ENCODE peak calls at places on chromosomes 7 and 10, in eight cellular contexts. C is left ventricle myocardium inferior, T is brain microvascular endothelial cell, R is IMR-90, B is MM.1S, O is pancreas, F is neural progenitor cell, I is GM23338. Z is an unnamed sample.

GRCh38 chr7:66167773-66168367 is 37.3 kb upstream of the TPST1 start:
- DNase-seq in T (peak), I (no peak), C (no peak), F (no peak), B (no peak), O (no peak), R (peak), Z (no peak)

GRCh38 chr7:28017372-28017771 is 163.2 kb downstream of the JAZF1 start:
- DNase-seq in C (no peak), O (no peak), R (peak), T (peak), I (no peak), F (no peak), B (no peak), Z (no peak)

GRCh38 chr10:108465871-108466641 is 1301.5 kb upstream of the SORCS1 start:
- DNase-seq in F (peak), R (no peak), T (no peak), O (peak), C (peak), I (peak), B (no peak), Z (no peak)

GRCh38 chr7:140525741-140526140 is 46.4 kb upstream of the MKRN1 start:
- DNase-seq in R (no peak), T (no peak), I (no peak), F (no peak), C (no peak), O (no peak), B (peak), Z (no peak)

GRCh38 chr7:30206466-30206865 is 71.7 kb downstream of the MTURN start:
- DNase-seq in T (peak), I (peak), R (peak), C (no peak), F (peak), B (no peak), O (no peak), Z (no peak)

GRCh38 chr10:25036381-25036780 is 20.0 kb downstream of the THNSL1 start:
- DNase-seq in F (no peak), B (no peak), C (no peak), T (no peak), I (no peak), R (no peak), O (no peak), Z (no peak)

GRCh38 chr10:63707254-63707910 is 186.2 kb downstream of the REEP3 start:
- DNase-seq in T (peak), B (no peak), R (peak), I (no peak), C (no peak), F (no peak), O (no peak), Z (no peak)

GRCh38 chr10:14658331-14659122 is 116.2 kb downstream of the FAM107B start:
- DNase-seq in R (peak), C (no peak), I (no peak), F (no peak), O (no peak), T (peak), B (no peak), Z (no peak)

GRCh38 chr10:12448340-12448728 is 99.0 kb downstream of the CAMK1D start:
- DNase-seq in F (no peak), T (peak), R (no peak), I (no peak), C (no peak), O (no peak), B (no peak), Z (no peak)

GRCh38 chr7:146764458-146764857 is 647.9 kb downstream of the CNTNAP2 start:
- DNase-seq in O (no peak), B (no peak), F (no peak), I (no peak), T (no peak), C (no peak), R (no peak), Z (no peak)

GRCh38 chr10:12165992-12166775 is 29.5 kb downstream of the NUDT5 start:
- DNase-seq in T (no peak), I (no peak), O (no peak), B (no peak), C (no peak), F (no peak), R (no peak), Z (no peak)

GRCh38 chr7:142745091-142745635 is 4.1 kb upstream of the PRSS1 start:
- DNase-seq in O (no peak), T (peak), B (no peak), I (no peak), F (no peak), R (peak), C (no peak), Z (no peak)

GRCh38 chr10:4246881-4247358 is 461.9 kb upstream of the KLF6 start:
- DNase-seq in I (no peak), B (no peak), R (peak), F (no peak), O (no peak), T (peak), C (no peak), Z (no peak)

GRCh38 chr10:79053081-79053434 is 15.7 kb upstream of the ZMIZ1 start:
- DNase-seq in C (no peak), T (no peak), I (no peak), F (no peak), B (no peak), R (no peak), O (peak), Z (no peak)

GRCh38 chr7:121741896-121742295 is 131.1 kb upstream of the PTPRZ1 start:
- DNase-seq in B (no peak), F (no peak), O (no peak), R (no peak), C (no peak), T (no peak), I (no peak), Z (no peak)

GRCh38 chr7:375901-376305 is 85.9 kb downstream of the FOXL3 start:
- DNase-seq in C (no peak), I (no peak), O (peak), F (no peak), T (no peak), B (no peak), R (no peak), Z (no peak)

GRCh38 chr7:2195403-2196246 is 37.1 kb downstream of the MAD1L1 start:
- DNase-seq in F (no peak), C (peak), B (no peak), O (no peak), I (no peak), T (no peak), R (no peak), Z (no peak)

GRCh38 chr10:44195120-44196007 is 189.5 kb downstream of the CXCL12 start:
- DNase-seq in F (no peak), O (peak), B (no peak), R (peak), T (peak), I (no peak), C (peak), Z (peak)

GRCh38 chr7:155414508-155414907 is 43.4 kb upstream of the EN2 start:
- DNase-seq in B (no peak), T (no peak), R (no peak), C (no peak), O (no peak), F (no peak), I (peak), Z (no peak)

GRCh38 chr7:87316097-87316700 is 29.3 kb upstream of the CROT start:
- DNase-seq in B (peak), R (no peak), F (no peak), O (no peak), C (no peak), T (no peak), I (no peak), Z (no peak)
- H3K27ac ChIP-seq in B (peak), R (peak), F (no peak), O (no peak), C (no peak), T (no peak), I (no peak), Z (no peak)

DNA sequence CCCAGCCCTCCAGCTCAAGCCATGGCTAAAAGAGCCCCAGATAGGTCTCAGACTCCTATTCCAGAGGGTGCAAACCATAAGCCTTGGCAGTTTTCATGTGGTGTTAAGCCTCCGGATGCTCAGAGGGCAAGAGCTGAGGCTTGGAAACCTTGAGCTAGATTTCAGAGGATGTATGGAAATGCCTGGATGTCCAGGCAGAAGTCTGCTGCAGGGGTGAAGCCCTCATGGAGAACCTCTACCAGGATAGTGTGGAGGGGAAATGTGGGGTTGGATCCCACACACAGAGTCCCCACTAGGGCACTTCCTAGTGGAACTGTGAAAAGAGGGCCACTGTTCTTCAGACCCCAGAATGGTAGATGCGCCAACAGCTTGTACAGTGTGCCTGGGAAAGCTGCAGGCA is 13.2 kb upstream of the HPSE2 start:
- DNase-seq in B (no peak), C (no peak), O (no peak), I (no peak), R (no peak), F (no peak), T (no peak), Z (no peak)
- H3K4me3 ChIP-seq in B (no peak), C (no peak), O (no peak), I (no peak), R (no peak), F (no peak), T (no peak), Z (no peak)

DNA sequence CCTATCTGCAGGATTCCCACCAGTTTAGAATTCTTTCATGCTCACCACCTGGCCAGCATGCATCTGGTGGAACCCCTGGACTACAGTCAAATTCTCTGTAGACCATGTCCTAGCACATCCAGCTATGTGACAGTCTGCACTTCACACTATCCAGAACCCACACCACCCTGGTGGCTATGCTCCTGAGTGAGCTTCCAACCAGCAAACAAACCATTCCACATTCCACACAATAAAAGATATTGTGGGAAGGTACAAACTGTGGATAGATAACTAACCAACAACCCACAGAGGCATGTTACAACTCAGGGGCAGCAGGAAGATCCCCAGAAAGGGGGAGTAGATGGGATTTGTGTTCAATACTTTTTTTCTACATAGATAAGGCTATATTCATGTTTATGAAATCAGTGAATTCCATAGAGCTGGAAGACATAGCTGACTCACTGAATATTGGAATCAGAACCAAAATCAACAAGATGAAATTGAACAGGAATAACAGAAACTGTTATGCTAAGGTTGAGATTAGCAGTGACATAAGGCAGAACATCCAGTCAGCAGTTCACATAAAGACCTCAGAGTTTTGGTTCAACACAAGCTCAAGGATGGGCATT is 72.5 kb downstream of the LRRC17 start:
- DNase-seq in I (no peak), T (peak), R (peak), C (no peak), O (no peak), B (no peak), F (no peak), Z (no peak)
- H3K27ac ChIP-seq in I (no peak), T (peak), R (no peak), C (no peak), O (no peak), B (no peak), F (no peak), Z (no peak)

GRCh38 chr7:132407764-132408163 is 168.5 kb downstream of the PLXNA4 start:
- DNase-seq in R (no peak), C (no peak), T (no peak), O (no peak), I (no peak), B (no peak), F (no peak), Z (no peak)
- H3K4me3 ChIP-seq in R (no peak), C (no peak), T (no peak), O (no peak), I (no peak), B (no peak), F (no peak), Z (no peak)

DNA sequence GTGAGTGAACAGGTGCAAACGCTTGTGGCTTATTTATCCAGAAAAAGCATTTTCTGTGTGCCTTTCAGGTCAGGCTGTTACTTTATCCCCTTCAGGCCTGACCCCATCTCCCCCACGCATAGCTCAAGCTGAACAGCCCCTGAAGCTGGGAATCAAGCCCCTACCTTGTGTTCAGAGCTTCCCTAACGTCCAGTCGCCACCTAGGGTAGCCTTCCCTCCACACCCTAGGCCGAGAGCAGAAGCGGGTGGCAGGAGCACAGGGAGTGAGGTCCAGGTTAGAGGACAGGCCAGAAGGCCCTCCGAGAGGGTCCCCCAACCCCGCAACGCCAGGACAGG is 497 bp upstream of the SEMA4G start:
- DNase-seq in B (no peak), R (no peak), I (no peak), O (no peak), C (no peak), F (no peak), T (no peak), Z (no peak)
- H3K27ac ChIP-seq in B (no peak), R (no peak), I (no peak), O (peak), C (no peak), F (no peak), T (no peak), Z (no peak)

Z was measured in right atrium auricular region.